ENCODE peak calls at places on chromosomes 6 and 20, in seven cellular contexts. E is Daoy; X is CD4-positive, alpha-beta T cell; S is dermis microvascular lymphatic vessel endothelial cell; W is fibroblast of the conjunctiva; Z is MCF 10A; O is AG09309. U is an unnamed sample.

GRCh38 chr20:42378826-42379225 is 760.6 kb upstream of the CHD6 start:
- DNase-seq in E (no peak), Z (no peak), O (no peak), X (no peak), W (no peak), S (no peak), U (no peak)

GRCh38 chr6:42390228-42390934 is 61.3 kb downstream of the TRERF1 start:
- DNase-seq in O (no peak), W (no peak), S (no peak), Z (no peak), E (no peak), X (peak; percentile 45), U (no peak)

GRCh38 chr20:5969348-5969935 is 19.0 kb downstream of the MCM8 start:
- DNase-seq in X (no peak), E (no peak), W (no peak), Z (no peak), S (no peak), O (no peak), U (no peak)

GRCh38 chr6:112150363-112150762 is 63.0 kb downstream of the FAM229B start:
- DNase-seq in S (no peak), E (no peak), X (no peak), Z (no peak), W (peak; percentile 34), O (no peak), U (no peak)

GRCh38 chr6:119347466-119348307 is 1.9 kb downstream of the MAN1A1 start:
- DNase-seq in W (no peak), Z (no peak), S (peak; percentile 41), X (no peak), O (no peak), E (peak; percentile 37), U (no peak)

GRCh38 chr6:139473239-139473701 is 98.8 kb upstream of the CITED2 start:
- DNase-seq in W (peak; percentile 21), S (no peak), Z (no peak), X (no peak), O (peak; percentile 29), E (no peak), U (no peak)

GRCh38 chr20:45044084-45044573 is 56.8 kb downstream of the KCNS1 start:
- DNase-seq in S (peak; percentile 86), X (no peak), W (peak; percentile 86), Z (peak; percentile 88), O (peak; percentile 66), E (peak; percentile 61), U (peak; percentile 14)

GRCh38 chr6:118677193-118677592 is 25.8 kb upstream of the CEP85L start:
- DNase-seq in S (no peak), X (no peak), E (no peak), W (no peak), Z (no peak), O (no peak), U (no peak)

GRCh38 chr6:70599187-70599586 is 32.5 kb downstream of the SDHAF4 start:
- DNase-seq in O (no peak), E (no peak), W (no peak), S (no peak), X (no peak), Z (no peak), U (no peak)

GRCh38 chr6:139926711-139927110 is 552.3 kb upstream of the CITED2 start:
- DNase-seq in O (no peak), Z (no peak), X (no peak), E (peak; percentile 27), S (no peak), W (no peak), U (no peak)

GRCh38 chr6:7542878-7543394 is 1.5 kb downstream of the DSP start:
- DNase-seq in X (no peak), W (peak; percentile 18), E (peak; percentile 92), S (peak; percentile 7), Z (peak; percentile 96), O (peak; percentile 46), U (peak; percentile 69)

GRCh38 chr6:77466055-77467028 is 3.1 kb upstream of the HTR1B start:
- DNase-seq in W (peak; percentile 73), S (peak; percentile 72), E (peak; percentile 40), Z (peak; percentile 76), X (no peak), O (no peak), U (no peak)

GRCh38 chr6:134636221-134636830 is 313.6 kb downstream of the ALDH8A1 start:
- DNase-seq in E (no peak), W (no peak), X (peak; percentile 19), S (peak; percentile 71), O (no peak), Z (no peak), U (no peak)

GRCh38 chr6:4256969-4257368 is 121.6 kb upstream of the ECI2 start:
- DNase-seq in Z (no peak), E (no peak), X (no peak), O (peak; percentile 1), S (peak; percentile 23), W (no peak), U (no peak)

GRCh38 chr20:20267685-20268429 is 100.0 kb upstream of the INSM1 start:
- DNase-seq in X (no peak), O (no peak), Z (no peak), E (peak; percentile 65), W (no peak), S (no peak), U (no peak)

GRCh38 chr20:3744806-3745685 is 12.6 kb downstream of the HSPA12B start:
- DNase-seq in O (no peak), X (peak; percentile 72), W (no peak), S (peak; percentile 19), Z (peak; percentile 88), E (peak; percentile 65), U (peak; percentile 81)

GRCh38 chr6:139473731-139474130 is 99.3 kb upstream of the CITED2 start:
- DNase-seq in O (no peak), W (no peak), Z (no peak), X (no peak), S (no peak), E (no peak), U (no peak)

GRCh38 chr20:51164732-51165530 is 142.0 kb upstream of the KCNG1 start:
- DNase-seq in W (no peak), O (no peak), S (no peak), E (no peak), Z (no peak), X (no peak), U (no peak)

GRCh38 chr6:161584051-161584450 is 310.2 kb upstream of the AGPAT4 start:
- DNase-seq in O (no peak), X (no peak), S (no peak), W (no peak), E (peak; percentile 46), Z (peak; percentile 38), U (no peak)

GRCh38 chr6:70415660-70416059 is 2.4 kb downstream of the FAM135A start:
- DNase-seq in O (no peak), E (no peak), X (no peak), Z (no peak), W (no peak), S (no peak), U (no peak)

GRCh38 chr6:53728570-53729194 is 63.1 kb upstream of the KLHL31 start:
- DNase-seq in X (peak; percentile 36), E (peak; percentile 60), O (no peak), W (peak; percentile 23), Z (peak; percentile 52), S (peak; percentile 51), U (no peak)

GRCh38 chr6:41053056-41053455 is at the start of gene APOBEC2:
- DNase-seq in W (no peak), E (no peak), S (no peak), Z (no peak), X (no peak), O (no peak), U (no peak)

GRCh38 chr20:51385941-51386530 is 156.5 kb downstream of the NFATC2 start:
- DNase-seq in W (no peak), Z (peak; percentile 52), X (peak; percentile 14), S (peak; percentile 68), O (no peak), E (peak; percentile 39), U (no peak)

GRCh38 chr6:22221630-22222029 is 75.2 kb downstream of the PRL start:
- DNase-seq in S (no peak), E (no peak), W (no peak), O (no peak), X (no peak), Z (no peak), U (no peak)

GRCh38 chr6:125285353-125285752 is 16.4 kb downstream of the HDDC2 start:
- DNase-seq in X (no peak), W (no peak), E (no peak), S (no peak), Z (no peak), O (no peak), U (no peak)

GRCh38 chr20:24389686-24390085 is 79.7 kb upstream of the SYNDIG1 start:
- DNase-seq in O (no peak), X (peak; percentile 2), W (no peak), Z (no peak), E (no peak), S (no peak), U (no peak)

GRCh38 chr6:12001706-12002070 is 10.4 kb upstream of the HIVEP1 start:
- DNase-seq in Z (no peak), W (no peak), S (no peak), O (no peak), X (no peak), E (no peak), U (no peak)

GRCh38 chr6:160378886-160379285 is 30.7 kb downstream of the SLC22A3 start:
- DNase-seq in E (no peak), Z (peak; percentile 70), X (no peak), O (no peak), W (no peak), S (no peak), U (no peak)

GRCh38 chr20:63837134-63837429 is 6.0 kb upstream of the ZBTB46 start:
- DNase-seq in O (no peak), Z (no peak), X (no peak), S (no peak), E (no peak), W (no peak), U (no peak)